ENCODE peak calls at places on chromosomes 13 and 19, in eight cellular contexts. One of them, this sample, is unnamed.
A peak's percentile ranks its signal among the peaks of the same experiment; 100 is the strongest.

GRCh38 chr13:114304346-114305034 is 9.8 kb upstream of the CHAMP1 start:
- DNase-seq in cardiac muscle cell: no peak
- DNase-seq in sigmoid colon: no peak
- DNase-seq in tibial nerve: no peak
- DNase-seq in heart right ventricle: no peak
- DNase-seq in K562: no peak
- DNase-seq in H9: no peak
- DNase-seq in psoas muscle: peak; percentile 36
- DNase-seq in this sample: no peak

GRCh38 chr19:38669532-38669931 is 22.1 kb downstream of the ACTN4 start:
- DNase-seq in H9: no peak
- DNase-seq in K562: no peak
- DNase-seq in cardiac muscle cell: no peak
- DNase-seq in tibial nerve: no peak
- DNase-seq in sigmoid colon: no peak
- DNase-seq in psoas muscle: peak; percentile 45
- DNase-seq in heart right ventricle: no peak
- DNase-seq in this sample: no peak

GRCh38 chr13:72221276-72221962 is 354.4 kb upstream of the DACH1 start:
- DNase-seq in cardiac muscle cell: peak; percentile 22
- DNase-seq in sigmoid colon: no peak
- DNase-seq in K562: peak; percentile 19
- DNase-seq in psoas muscle: no peak
- DNase-seq in heart right ventricle: no peak
- DNase-seq in tibial nerve: no peak
- DNase-seq in H9: peak; percentile 91
- DNase-seq in this sample: peak; percentile 93

GRCh38 chr19:55620410-55620809 is 4.0 kb downstream of the ZNF784 start:
- DNase-seq in H9: no peak
- DNase-seq in psoas muscle: no peak
- DNase-seq in K562: peak; percentile 4
- DNase-seq in sigmoid colon: no peak
- DNase-seq in cardiac muscle cell: no peak
- DNase-seq in heart right ventricle: no peak
- DNase-seq in tibial nerve: no peak
- DNase-seq in this sample: no peak

GRCh38 chr13:91513790-91514189 is 115.4 kb downstream of the GPC5 start:
- DNase-seq in psoas muscle: no peak
- DNase-seq in cardiac muscle cell: no peak
- DNase-seq in K562: no peak
- DNase-seq in H9: no peak
- DNase-seq in tibial nerve: no peak
- DNase-seq in sigmoid colon: no peak
- DNase-seq in heart right ventricle: no peak
- DNase-seq in this sample: no peak

GRCh38 chr19:58581227-58582141 is 8.3 kb upstream of the MZF1 start:
- DNase-seq in sigmoid colon: peak; percentile 96
- DNase-seq in cardiac muscle cell: peak; percentile 94
- DNase-seq in psoas muscle: peak; percentile 93
- DNase-seq in tibial nerve: peak; percentile 89
- DNase-seq in K562: peak; percentile 78
- DNase-seq in heart right ventricle: peak; percentile 88
- DNase-seq in H9: peak; percentile 96
- DNase-seq in this sample: peak; percentile 98

GRCh38 chr13:27919934-27920676 is at the start of gene PDX1:
- DNase-seq in cardiac muscle cell: peak; percentile 74
- DNase-seq in tibial nerve: no peak
- DNase-seq in heart right ventricle: no peak
- DNase-seq in sigmoid colon: no peak
- DNase-seq in psoas muscle: no peak
- DNase-seq in H9: peak; percentile 80
- DNase-seq in K562: no peak
- DNase-seq in this sample: peak; percentile 90

GRCh38 chr13:26541041-26541440 is 16.4 kb upstream of the WASF3 start:
- DNase-seq in tibial nerve: no peak
- DNase-seq in sigmoid colon: no peak
- DNase-seq in cardiac muscle cell: no peak
- DNase-seq in K562: no peak
- DNase-seq in heart right ventricle: no peak
- DNase-seq in H9: no peak
- DNase-seq in psoas muscle: no peak
- DNase-seq in this sample: no peak

GRCh38 chr19:41554902-41555301 is 21.1 kb upstream of the CEACAM21 start:
- DNase-seq in K562: no peak
- DNase-seq in cardiac muscle cell: no peak
- DNase-seq in H9: no peak
- DNase-seq in heart right ventricle: no peak
- DNase-seq in psoas muscle: no peak
- DNase-seq in tibial nerve: no peak
- DNase-seq in sigmoid colon: no peak
- DNase-seq in this sample: no peak

GRCh38 chr19:47663911-47664771 is 49.1 kb upstream of the EHD2 start:
- DNase-seq in sigmoid colon: peak; percentile 95
- DNase-seq in cardiac muscle cell: peak; percentile 12
- DNase-seq in H9: no peak
- DNase-seq in K562: peak; percentile 49
- DNase-seq in tibial nerve: peak; percentile 86
- DNase-seq in heart right ventricle: peak; percentile 79
- DNase-seq in psoas muscle: peak; percentile 83
- DNase-seq in this sample: no peak

GRCh38 chr19:10583021-10583776 is 3.9 kb downstream of the AP1M2 start:
- DNase-seq in heart right ventricle: no peak
- DNase-seq in sigmoid colon: no peak
- DNase-seq in psoas muscle: no peak
- DNase-seq in H9: no peak
- DNase-seq in K562: peak; percentile 32
- DNase-seq in cardiac muscle cell: no peak
- DNase-seq in tibial nerve: no peak
- DNase-seq in this sample: peak; percentile 64

GRCh38 chr13:76884571-76885202 is 1.5 kb downstream of the KCTD12 start:
- DNase-seq in tibial nerve: peak; percentile 17
- DNase-seq in psoas muscle: no peak
- DNase-seq in heart right ventricle: peak; percentile 11
- DNase-seq in sigmoid colon: peak; percentile 66
- DNase-seq in H9: no peak
- DNase-seq in K562: no peak
- DNase-seq in cardiac muscle cell: peak; percentile 1
- DNase-seq in this sample: no peak

GRCh38 chr19:18743281-18743825 is 47.8 kb downstream of the COMP start:
- DNase-seq in psoas muscle: peak; percentile 67
- DNase-seq in tibial nerve: no peak
- DNase-seq in H9: peak; percentile 29
- DNase-seq in cardiac muscle cell: peak; percentile 90
- DNase-seq in heart right ventricle: peak; percentile 67
- DNase-seq in sigmoid colon: no peak
- DNase-seq in K562: peak; percentile 88
- DNase-seq in this sample: peak; percentile 54

GRCh38 chr13:40878321-40878720 is 88.9 kb downstream of the SLC25A15 start:
- DNase-seq in H9: no peak
- DNase-seq in sigmoid colon: no peak
- DNase-seq in K562: no peak
- DNase-seq in psoas muscle: no peak
- DNase-seq in cardiac muscle cell: no peak
- DNase-seq in tibial nerve: no peak
- DNase-seq in heart right ventricle: no peak
- DNase-seq in this sample: no peak

GRCh38 chr19:56670961-56671612 is 470 bp downstream of the ZNF835 start:
- DNase-seq in tibial nerve: no peak
- DNase-seq in cardiac muscle cell: no peak
- DNase-seq in K562: no peak
- DNase-seq in psoas muscle: no peak
- DNase-seq in H9: no peak
- DNase-seq in sigmoid colon: peak; percentile 65
- DNase-seq in heart right ventricle: no peak
- DNase-seq in this sample: no peak

DNA sequence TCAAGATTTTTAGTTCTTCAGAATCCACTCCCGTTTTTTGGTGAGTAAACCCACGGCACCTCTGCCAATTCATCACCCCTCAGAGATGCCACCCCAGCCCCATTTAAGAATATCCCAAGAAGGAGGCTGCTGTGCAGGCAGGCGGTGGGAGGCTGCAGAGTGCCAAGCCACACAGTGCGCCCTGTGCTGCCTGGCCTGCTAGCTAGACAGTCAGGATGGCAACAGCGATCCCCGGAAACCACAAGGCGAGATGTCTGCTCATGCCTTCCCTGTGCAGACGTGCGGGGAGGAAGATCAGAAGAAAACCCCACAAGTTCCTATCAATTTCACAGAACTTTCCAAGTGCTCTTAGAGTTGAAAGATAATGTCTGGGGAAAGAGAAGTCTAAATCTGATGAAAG is 64.8 kb upstream of the GPR183 start:
- DNase-seq in cardiac muscle cell: no peak
- DNase-seq in K562: no peak
- DNase-seq in H9: no peak
- DNase-seq in tibial nerve: no peak
- DNase-seq in sigmoid colon: peak; percentile 47
- DNase-seq in heart right ventricle: no peak
- DNase-seq in psoas muscle: no peak
- DNase-seq in this sample: peak; percentile 38
- H3K4me1 ChIP-seq in cardiac muscle cell: peaks cover 18% of the 10 kb centered on the region
- H3K4me1 ChIP-seq in K562: no peaks in the 10 kb centered on the region
- H3K4me1 ChIP-seq in H9: no peaks in the 10 kb centered on the region
- H3K4me1 ChIP-seq in tibial nerve: no peaks in the 10 kb centered on the region
- H3K4me1 ChIP-seq in sigmoid colon: no peaks in the 10 kb centered on the region
- H3K4me1 ChIP-seq in heart right ventricle: peaks cover 59% of the 10 kb centered on the region
- H3K4me1 ChIP-seq in psoas muscle: no peaks in the 10 kb centered on the region
- H3K4me1 ChIP-seq in this sample: no peaks in the 10 kb centered on the region

GRCh38 chr19:49642488-49643035 is 553 bp downstream of the SCAF1 start:
- DNase-seq in K562: no peak
- DNase-seq in H9: no peak
- DNase-seq in psoas muscle: peak; percentile 38
- DNase-seq in sigmoid colon: no peak
- DNase-seq in cardiac muscle cell: no peak
- DNase-seq in heart right ventricle: no peak
- DNase-seq in tibial nerve: no peak
- DNase-seq in this sample: no peak
- TF ChIP-seq CTCF in K562: no peak
- TF ChIP-seq CTCF in H9: peak; percentile 17
- TF ChIP-seq CTCF in psoas muscle: no peak
- TF ChIP-seq CTCF in sigmoid colon: no peak
- TF ChIP-seq CTCF in cardiac muscle cell: no peak
- TF ChIP-seq CTCF in heart right ventricle: no peak
- TF ChIP-seq CTCF in tibial nerve: no peak
- TF ChIP-seq CTCF in this sample: no peak

GRCh38 chr19:23095406-23095805 is 21.4 kb upstream of the ZNF730 start:
- DNase-seq in psoas muscle: no peak
- DNase-seq in cardiac muscle cell: no peak
- DNase-seq in sigmoid colon: no peak
- DNase-seq in heart right ventricle: no peak
- DNase-seq in K562: no peak
- DNase-seq in H9: no peak
- DNase-seq in tibial nerve: no peak
- DNase-seq in this sample: no peak

GRCh38 chr19:23098988-23099387 is 17.8 kb upstream of the ZNF730 start:
- DNase-seq in psoas muscle: no peak
- DNase-seq in K562: no peak
- DNase-seq in heart right ventricle: no peak
- DNase-seq in tibial nerve: no peak
- DNase-seq in H9: no peak
- DNase-seq in sigmoid colon: no peak
- DNase-seq in cardiac muscle cell: no peak
- DNase-seq in this sample: no peak

GRCh38 chr19:23098286-23098685 is 18.5 kb upstream of the ZNF730 start:
- DNase-seq in psoas muscle: no peak
- DNase-seq in cardiac muscle cell: no peak
- DNase-seq in heart right ventricle: no peak
- DNase-seq in sigmoid colon: no peak
- DNase-seq in tibial nerve: no peak
- DNase-seq in K562: no peak
- DNase-seq in H9: no peak
- DNase-seq in this sample: no peak

GRCh38 chr19:23101241-23101640 is 15.6 kb upstream of the ZNF730 start:
- DNase-seq in cardiac muscle cell: no peak
- DNase-seq in tibial nerve: no peak
- DNase-seq in H9: no peak
- DNase-seq in heart right ventricle: no peak
- DNase-seq in sigmoid colon: no peak
- DNase-seq in psoas muscle: no peak
- DNase-seq in K562: no peak
- DNase-seq in this sample: no peak

DNA sequence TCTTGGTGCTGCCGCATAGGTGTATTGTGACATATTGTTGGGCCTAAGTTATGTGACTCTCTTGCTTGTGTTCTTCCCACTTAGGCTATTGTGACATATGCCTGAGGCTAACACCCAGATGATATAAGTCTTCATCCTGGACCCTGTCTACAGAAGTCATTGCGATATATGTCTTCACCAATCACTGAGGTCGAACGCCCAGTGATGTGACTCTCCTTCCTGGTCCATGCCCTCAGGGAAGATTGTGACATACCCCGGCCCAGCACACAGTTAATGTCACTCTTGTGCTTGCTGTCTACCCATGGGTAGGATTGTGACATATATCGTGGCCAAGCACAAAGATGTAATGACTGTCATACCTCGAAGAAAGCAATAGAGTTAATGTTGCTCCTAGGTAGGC is 16.9 kb upstream of the ZNF730 start:
- DNase-seq in cardiac muscle cell: no peak
- DNase-seq in psoas muscle: no peak
- DNase-seq in H9: no peak
- DNase-seq in sigmoid colon: no peak
- DNase-seq in K562: no peak
- DNase-seq in tibial nerve: no peak
- DNase-seq in heart right ventricle: no peak
- DNase-seq in this sample: no peak
- H3K9me3 ChIP-seq in cardiac muscle cell: no peaks in the 10 kb centered on the region
- H3K9me3 ChIP-seq in psoas muscle: no peaks in the 10 kb centered on the region
- H3K9me3 ChIP-seq in H9: no peaks in the 10 kb centered on the region
- H3K9me3 ChIP-seq in sigmoid colon: no peaks in the 10 kb centered on the region
- H3K9me3 ChIP-seq in K562: peaks cover 2% of the 10 kb centered on the region
- H3K9me3 ChIP-seq in tibial nerve: no peaks in the 10 kb centered on the region
- H3K9me3 ChIP-seq in heart right ventricle: no peaks in the 10 kb centered on the region
- H3K9me3 ChIP-seq in this sample: no peaks in the 10 kb centered on the region

GRCh38 chr19:13016628-13017305 is 21.5 kb downstream of the NFIX start:
- DNase-seq in tibial nerve: no peak
- DNase-seq in psoas muscle: no peak
- DNase-seq in cardiac muscle cell: no peak
- DNase-seq in heart right ventricle: no peak
- DNase-seq in K562: peak; percentile 53
- DNase-seq in sigmoid colon: no peak
- DNase-seq in H9: no peak
- DNase-seq in this sample: peak; percentile 63

GRCh38 chr19:13018037-13018914 is 23.0 kb downstream of the NFIX start:
- DNase-seq in cardiac muscle cell: no peak
- DNase-seq in psoas muscle: peak; percentile 84
- DNase-seq in sigmoid colon: peak; percentile 93
- DNase-seq in tibial nerve: peak; percentile 64
- DNase-seq in heart right ventricle: peak; percentile 75
- DNase-seq in H9: peak; percentile 55
- DNase-seq in K562: peak; percentile 50
- DNase-seq in this sample: peak; percentile 68

GRCh38 chr19:13017306-13018036 is 22.2 kb downstream of the NFIX start:
- DNase-seq in tibial nerve: no peak
- DNase-seq in K562: peak; percentile 13
- DNase-seq in psoas muscle: no peak
- DNase-seq in sigmoid colon: no peak
- DNase-seq in heart right ventricle: no peak
- DNase-seq in cardiac muscle cell: no peak
- DNase-seq in H9: peak; percentile 54
- DNase-seq in this sample: peak; percentile 74

GRCh38 chr19:13020002-13020414 is 24.7 kb downstream of the NFIX start:
- DNase-seq in H9: peak; percentile 88
- DNase-seq in heart right ventricle: no peak
- DNase-seq in K562: no peak
- DNase-seq in cardiac muscle cell: no peak
- DNase-seq in sigmoid colon: no peak
- DNase-seq in tibial nerve: no peak
- DNase-seq in psoas muscle: no peak
- DNase-seq in this sample: peak; percentile 81

GRCh38 chr19:13019330-13019729 is 24.1 kb downstream of the NFIX start:
- DNase-seq in heart right ventricle: no peak
- DNase-seq in H9: no peak
- DNase-seq in K562: no peak
- DNase-seq in sigmoid colon: no peak
- DNase-seq in psoas muscle: no peak
- DNase-seq in tibial nerve: no peak
- DNase-seq in cardiac muscle cell: no peak
- DNase-seq in this sample: no peak
- H3K4me1 ChIP-seq in heart right ventricle: peaks cover 97% of the 10 kb centered on the region
- H3K4me1 ChIP-seq in H9: peaks cover 8% of the 10 kb centered on the region
- H3K4me1 ChIP-seq in K562: peaks cover 51% of the 10 kb centered on the region
- H3K4me1 ChIP-seq in sigmoid colon: peaks cover 97% of the 10 kb centered on the region
- H3K4me1 ChIP-seq in psoas muscle: peaks cover 78% of the 10 kb centered on the region
- H3K4me1 ChIP-seq in tibial nerve: peaks cover 92% of the 10 kb centered on the region
- H3K4me1 ChIP-seq in cardiac muscle cell: peaks cover 4% of the 10 kb centered on the region
- H3K4me1 ChIP-seq in this sample: peaks cover 11% of the 10 kb centered on the region